ENCODE peak calls at places on chromosomes 13 and 19, in eight cellular contexts. S is heart right ventricle; B is SK-MEL-5; Z is frontal cortex; V is HT1080; H is HuH-7.5; P is activated T-helper 2 cell treated with anti-CD3 and anti-CD28 coated beads, Interferon-gamma antibody, Interleukin-2, Interleukin-4, amounts not matched to agents 10 μg/mL and 5 μg/mL and 100 μg/mL, durations not matched to agents 14 hours and 24 hours and 36 hours; R is NCI-H1092. M is an unnamed sample.

GRCh38 chr13:98977568-98978270 is at the start of gene DOCK9:
- DNase-seq in H (no peak), B (peak), Z (peak), V (peak), S (peak), P (no peak), R (no peak), M (no peak)

GRCh38 chr19:15404097-15404779 is 14.6 kb downstream of the AKAP8L start:
- DNase-seq in S (no peak), V (no peak), R (no peak), Z (no peak), P (no peak), H (no peak), B (no peak), M (no peak)

GRCh38 chr13:48126944-48127814 is 32.3 kb upstream of the MED4 start:
- DNase-seq in R (no peak), B (peak), S (peak), V (peak), P (peak), Z (peak), H (peak), M (peak)

GRCh38 chr19:31503211-31503610 is 154.0 kb upstream of the TSHZ3 start:
- DNase-seq in B (no peak), H (no peak), P (no peak), R (no peak), V (no peak), Z (no peak), S (no peak), M (no peak)

GRCh38 chr13:60047943-60048342 is 115.8 kb downstream of the DIAPH3 start:
- DNase-seq in P (no peak), R (no peak), V (no peak), S (no peak), Z (no peak), H (no peak), B (peak), M (no peak)

GRCh38 chr13:32829676-32830091 is 186.5 kb upstream of the KL start:
- DNase-seq in P (no peak), H (no peak), V (peak), B (no peak), R (no peak), Z (no peak), S (no peak), M (no peak)

GRCh38 chr13:43782686-43783085 is 4.1 kb downstream of the ENOX1 start:
- DNase-seq in V (no peak), S (no peak), H (no peak), Z (no peak), B (no peak), R (no peak), P (no peak), M (no peak)

GRCh38 chr13:99626461-99627082 is 125.3 kb downstream of the TM9SF2 start:
- DNase-seq in Z (no peak), R (no peak), B (no peak), H (no peak), V (peak), P (no peak), S (no peak), M (no peak)

GRCh38 chr19:47228168-47228936 is 2.6 kb downstream of the BBC3 start:
- DNase-seq in S (no peak), V (peak), H (peak), Z (no peak), B (peak), P (peak), R (no peak), M (no peak)

GRCh38 chr13:102400619-102401125 is 1.2 kb downstream of the FGF14 start:
- DNase-seq in S (no peak), R (no peak), H (no peak), P (no peak), B (no peak), Z (peak), V (no peak), M (no peak)

GRCh38 chr13:109361562-109361961 is 424.8 kb downstream of the IRS2 start:
- DNase-seq in R (no peak), V (no peak), B (no peak), Z (no peak), P (no peak), S (no peak), H (no peak), M (no peak)

GRCh38 chr13:33207616-33207964 is 78.0 kb downstream of the STARD13 start:
- DNase-seq in S (peak), B (peak), V (peak), H (no peak), Z (no peak), R (no peak), P (no peak), M (no peak)

GRCh38 chr13:66501187-66501586 is 728.9 kb downstream of the PCDH9 start:
- DNase-seq in V (no peak), Z (no peak), S (no peak), H (no peak), B (no peak), P (no peak), R (no peak), M (no peak)

GRCh38 chr13:65966991-65967451 is 1263.1 kb downstream of the PCDH9 start:
- DNase-seq in V (peak), B (peak), Z (no peak), S (no peak), P (no peak), R (no peak), H (peak), M (no peak)

GRCh38 chr13:29679357-29680050 is 84.0 kb upstream of the SLC7A1 start:
- DNase-seq in S (peak), R (peak), B (peak), Z (no peak), H (no peak), V (no peak), P (no peak), M (no peak)

GRCh38 chr13:109725995-109726637 is 60.3 kb downstream of the IRS2 start:
- DNase-seq in P (no peak), H (no peak), S (no peak), B (no peak), Z (no peak), V (no peak), R (no peak), M (no peak)

GRCh38 chr13:27534976-27535370 is 84.6 kb upstream of the MTIF3 start:
- DNase-seq in R (no peak), Z (no peak), V (no peak), H (no peak), B (no peak), S (no peak), P (no peak), M (no peak)

GRCh38 chr19:35139618-35139943 is 957 bp downstream of the FXYD1 start:
- DNase-seq in Z (no peak), S (no peak), V (no peak), H (no peak), P (no peak), R (no peak), B (no peak), M (no peak)